ENCODE peak calls at places on chromosomes 16 and 17, in six cellular contexts. D is ovary; F is CD8-positive, alpha-beta T cell; R is substantia nigra; X is adrenal gland; O is CD8-positive, alpha-beta memory T cell. A is an unnamed sample.

GRCh38 chr17:9386401-9386800 is 189.2 kb downstream of the STX8 start:
- DNase-seq in D (no peak), X (no peak), F (no peak), O (no peak), R (no peak), A (no peak)

GRCh38 chr17:34254651-34255380 is at the start of gene CCL2:
- DNase-seq in R (peak), O (no peak), D (peak), X (peak), F (no peak), A (no peak)

GRCh38 chr16:52398491-52398960 is 148.4 kb downstream of the TOX3 start:
- DNase-seq in X (no peak), O (no peak), D (no peak), F (no peak), R (no peak), A (no peak)

GRCh38 chr17:12395733-12396354 is 269.8 kb upstream of the MYOCD start:
- DNase-seq in X (peak), F (no peak), D (no peak), R (no peak), O (no peak), A (no peak)

GRCh38 chr17:8964801-8965393 is 610 bp downstream of the PIK3R5 start:
- DNase-seq in R (no peak), F (peak), D (no peak), O (peak), X (peak), A (no peak)

GRCh38 chr17:45070001-45070400 is 8.9 kb downstream of the NMT1 start:
- DNase-seq in D (no peak), R (no peak), F (no peak), O (no peak), X (no peak), A (no peak)

GRCh38 chr16:15509593-15510520 is 75.5 kb downstream of the BMERB1 start:
- DNase-seq in O (peak), D (no peak), F (no peak), X (no peak), R (no peak), A (no peak)

GRCh38 chr16:68286153-68287074 is 22.1 kb downstream of the SLC7A6 start:
- DNase-seq in F (no peak), O (no peak), X (no peak), R (no peak), D (no peak), A (no peak)

GRCh38 chr16:27245276-27246231 is 23.0 kb downstream of the NSMCE1 start:
- DNase-seq in O (no peak), D (no peak), F (no peak), R (peak), X (peak), A (no peak)

GRCh38 chr17:31321481-31321880 is at the start of gene EVI2A:
- DNase-seq in R (peak), O (peak), X (peak), D (no peak), F (peak), A (no peak)

GRCh38 chr17:13484020-13484419 is 117.7 kb downstream of the HS3ST3A1 start:
- DNase-seq in D (no peak), F (no peak), X (no peak), O (no peak), R (no peak), A (no peak)

GRCh38 chr17:81803728-81804558 is at the start of gene GCGR:
- DNase-seq in F (no peak), R (no peak), X (no peak), O (no peak), D (no peak), A (no peak)

GRCh38 chr17:81551458-81552243 is 502 bp downstream of the FAAP100 start:
- DNase-seq in X (peak), D (no peak), O (no peak), R (no peak), F (no peak), A (no peak)

GRCh38 chr17:19833914-19834313 is 33.8 kb downstream of the ULK2 start:
- DNase-seq in X (no peak), R (no peak), F (no peak), O (no peak), D (no peak), A (no peak)

GRCh38 chr17:32446949-32447348 is 2.6 kb downstream of the PSMD11 start:
- DNase-seq in F (no peak), R (no peak), X (no peak), O (no peak), D (no peak), A (no peak)

GRCh38 chr17:32445976-32446375 is 1.7 kb downstream of the PSMD11 start:
- DNase-seq in O (no peak), R (no peak), X (no peak), D (no peak), F (no peak), A (no peak)

GRCh38 chr17:32444301-32445074 is at the start of gene PSMD11:
- DNase-seq in X (peak), F (peak), O (peak), R (peak), D (peak), A (peak)

GRCh38 chr17:32445075-32445427 is 741 bp downstream of the PSMD11 start:
- DNase-seq in R (no peak), O (peak), X (peak), D (no peak), F (peak), A (no peak)

DNA sequence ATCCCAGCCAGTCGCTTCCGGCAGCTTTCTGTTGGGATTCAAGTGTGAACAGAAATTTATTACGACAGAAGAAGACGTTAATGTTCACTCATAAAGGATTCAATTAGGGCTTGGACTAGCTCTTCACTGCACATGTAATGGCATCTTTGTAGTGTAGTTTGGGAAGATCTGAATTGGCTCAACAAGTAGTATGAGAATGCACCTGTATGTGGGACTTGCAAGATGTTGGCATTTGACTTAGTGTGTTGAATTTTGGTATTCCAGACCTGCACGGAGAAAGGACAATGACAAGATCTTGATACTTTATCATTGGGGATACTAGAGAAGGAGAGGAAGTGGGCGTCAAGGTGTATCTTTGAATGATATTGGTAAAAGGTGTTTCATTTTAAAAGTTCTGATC is 1.2 kb downstream of the PSMD11 start:
- DNase-seq in D (no peak), X (no peak), F (no peak), O (no peak), R (no peak), A (no peak)
- H3K27ac ChIP-seq in D (no peak), X (peak), F (no peak), O (peak), R (peak), A (peak)

GRCh38 chr16:14056970-14057369 is 14.1 kb upstream of the MRTFB start:
- DNase-seq in O (no peak), D (no peak), X (no peak), F (no peak), R (no peak), A (no peak)
- H3K27ac ChIP-seq in O (no peak), D (no peak), X (no peak), F (no peak), R (no peak), A (peak)

GRCh38 chr17:78401246-78401645 is 22.8 kb downstream of the PGS1 start:
- DNase-seq in O (no peak), X (no peak), R (no peak), D (no peak), F (no peak), A (no peak)
- H3K27ac ChIP-seq in O (no peak), X (peak), R (no peak), D (no peak), F (no peak), A (no peak)

DNA sequence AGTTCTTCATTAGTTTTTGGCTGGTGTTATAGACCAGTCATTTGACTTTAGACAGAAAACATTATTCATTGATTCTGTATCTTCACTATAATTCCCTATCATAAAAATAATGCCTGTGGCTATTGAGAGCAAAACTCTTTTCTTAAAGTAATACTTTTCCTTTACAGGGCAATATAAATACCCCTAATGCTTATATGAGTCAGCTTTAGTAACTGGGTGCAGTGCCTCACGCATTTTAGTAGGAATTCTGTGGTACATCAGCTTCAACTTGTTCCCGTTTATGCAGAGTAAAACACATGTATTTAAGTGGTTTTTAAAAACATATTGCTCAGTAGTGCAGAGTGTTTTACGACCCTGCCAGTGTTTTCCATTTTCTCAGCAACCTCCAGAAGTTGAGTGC is 68.1 kb downstream of the SEC14L1 start:
- DNase-seq in D (no peak), X (no peak), F (no peak), O (no peak), R (no peak), A (no peak)
- H3K27ac ChIP-seq in D (no peak), X (peak), F (no peak), O (no peak), R (peak), A (peak)